ENCODE peak calls at places on chromosomes 4 and X, in seven cellular contexts. X, W, J, M, P, N and U are unnamed samples.

GRCh38 chrX:41605144-41605543 is 83.6 kb upstream of the GPR34 start:
- DNase-seq in X (no peak), W (no peak), J (no peak), M (no peak), P (no peak), N (no peak), U (no peak)

GRCh38 chr4:6687947-6688878 is 5.5 kb upstream of the S100P start:
- DNase-seq in X (no peak), W (no peak), J (peak; percentile 57), M (no peak), P (no peak), N (no peak), U (no peak)

GRCh38 chr4:167028976-167029375 is 205.3 kb downstream of the SPOCK3 start:
- DNase-seq in X (no peak), W (no peak), J (no peak), M (no peak), P (no peak), N (no peak), U (no peak)

GRCh38 chr4:101670897-101671296 is 119.6 kb upstream of the BANK1 start:
- DNase-seq in X (no peak), W (no peak), J (no peak), M (no peak), P (peak; percentile 40), N (no peak), U (no peak)

GRCh38 chrX:7925867-7926472 is 1.2 kb downstream of the PNPLA4 start:
- DNase-seq in X (peak; percentile 72), W (peak; percentile 76), J (peak; percentile 53), M (peak; percentile 77), P (peak; percentile 69), N (peak; percentile 26), U (peak; percentile 74)

GRCh38 chrX:67780694-67781109 is 236.9 kb downstream of the AR start:
- DNase-seq in X (peak; percentile 29), W (peak; percentile 94), J (no peak), M (peak; percentile 97), P (peak; percentile 98), N (peak; percentile 89), U (peak; percentile 96)

GRCh38 chrX:21800344-21800770 is 39.1 kb upstream of the MBTPS2 start:
- DNase-seq in X (no peak), W (no peak), J (no peak), M (no peak), P (peak; percentile 41), N (no peak), U (peak; percentile 54)

GRCh38 chr4:89275587-89275986 is 32.0 kb downstream of the GPRIN3 start:
- DNase-seq in X (no peak), W (no peak), J (no peak), M (no peak), P (no peak), N (no peak), U (no peak)

GRCh38 chrX:11765449-11765848 is 7.4 kb downstream of the MSL3 start:
- DNase-seq in X (no peak), W (no peak), J (no peak), M (no peak), P (no peak), N (no peak), U (no peak)

GRCh38 chr4:74439952-74440351 is 5.0 kb upstream of the AREG start:
- DNase-seq in X (no peak), W (no peak), J (no peak), M (no peak), P (no peak), N (no peak), U (no peak)

GRCh38 chr4:146032234-146032860 is 93.7 kb upstream of the ZNF827 start:
- DNase-seq in X (peak; percentile 26), W (no peak), J (no peak), M (no peak), P (no peak), N (no peak), U (no peak)

GRCh38 chrX:110162867-110163266 is 155.0 kb downstream of the AMMECR1 start:
- DNase-seq in X (no peak), W (no peak), J (no peak), M (no peak), P (no peak), N (no peak), U (no peak)

GRCh38 chr4:13329963-13330362 is 154.2 kb downstream of the RAB28 start:
- DNase-seq in X (no peak), W (peak; percentile 44), J (no peak), M (peak; percentile 50), P (peak; percentile 66), N (peak; percentile 29), U (peak; percentile 83)

GRCh38 chr4:75016472-75016871 is 83.6 kb downstream of the PARM1 start:
- DNase-seq in X (no peak), W (no peak), J (no peak), M (no peak), P (no peak), N (no peak), U (no peak)

GRCh38 chrX:153974003-153974725 is 1.6 kb downstream of the TMEM187 start:
- DNase-seq in X (no peak), W (no peak), J (no peak), M (no peak), P (no peak), N (no peak), U (no peak)
- H3K4me3 ChIP-seq in X (no peak overlapping the region), W (no peak overlapping the region), J (peak overlapping the region; percentile 90), M (peak overlapping the region; percentile 89), P (peak overlapping the region; percentile 88), N (peak overlapping the region; percentile 51), U (no peak overlapping the region)

GRCh38 chr4:71709961-71710360 is 73.9 kb downstream of the GC start:
- DNase-seq in X (no peak), W (peak; percentile 45), J (no peak), M (peak; percentile 30), P (peak; percentile 27), N (no peak), U (no peak)
- TF ChIP-seq CTCF in X (no peak), W (no peak), J (peak; percentile 10), M (peak; percentile 24), P (peak; percentile 1), N (no peak), U (no peak)

GRCh38 chr4:189046642-189047041 is 894.0 kb upstream of the FRG1 start:
- DNase-seq in X (no peak), W (no peak), J (no peak), M (no peak), P (no peak), N (no peak), U (peak; percentile 49)

GRCh38 chr4:189053621-189054020 is 887.1 kb upstream of the FRG1 start:
- DNase-seq in X (no peak), W (no peak), J (no peak), M (no peak), P (no peak), N (no peak), U (no peak)

GRCh38 chr4:189048119-189048518 is 892.6 kb upstream of the FRG1 start:
- DNase-seq in X (no peak), W (no peak), J (no peak), M (no peak), P (no peak), N (no peak), U (peak; percentile 19)

DNA sequence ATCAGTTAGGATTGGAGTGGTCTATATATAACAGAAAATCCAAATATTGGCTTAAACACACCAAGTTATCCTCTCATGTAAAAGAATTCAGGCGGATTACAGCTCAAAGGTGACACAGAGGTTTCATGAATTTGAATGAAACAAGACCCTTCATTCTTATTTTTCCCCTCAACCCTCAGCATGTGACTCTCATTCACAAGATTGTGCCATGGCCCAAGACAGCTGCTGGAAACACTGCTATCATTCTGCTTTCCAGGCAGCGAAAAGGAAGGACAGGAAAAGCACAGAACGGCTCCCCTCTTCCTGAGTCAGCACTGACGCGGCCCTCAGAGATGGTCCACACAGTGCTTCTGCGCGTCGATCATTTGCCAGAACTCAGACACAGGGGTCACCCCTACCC is 891.0 kb upstream of the FRG1 start:
- DNase-seq in X (no peak), W (no peak), J (no peak), M (no peak), P (no peak), N (no peak), U (no peak)
- H3K4me3 ChIP-seq in X (no peak overlapping the region), W (no peak overlapping the region), J (no peak overlapping the region), M (no peak overlapping the region), P (no peak overlapping the region), N (no peak overlapping the region), U (no peak overlapping the region)

GRCh38 chrX:78125148-78125547 is 14.3 kb downstream of the TAF9B start:
- DNase-seq in X (no peak), W (no peak), J (no peak), M (no peak), P (no peak), N (no peak), U (no peak)

GRCh38 chrX:78119521-78120227 is 15.6 kb downstream of the PGK1 start:
- DNase-seq in X (no peak), W (no peak), J (no peak), M (peak; percentile 20), P (no peak), N (no peak), U (no peak)

GRCh38 chrX:78123190-78123589 is 16.3 kb downstream of the TAF9B start:
- DNase-seq in X (no peak), W (no peak), J (no peak), M (no peak), P (peak; percentile 47), N (no peak), U (peak; percentile 67)

GRCh38 chrX:78129714-78130113 is 9.7 kb downstream of the TAF9B start:
- DNase-seq in X (no peak), W (no peak), J (no peak), M (no peak), P (no peak), N (no peak), U (no peak)

GRCh38 chrX:78124304-78124703 is 15.1 kb downstream of the TAF9B start:
- DNase-seq in X (no peak), W (peak; percentile 9), J (no peak), M (peak; percentile 28), P (peak; percentile 13), N (no peak), U (no peak)
- TF ChIP-seq CTCF in X (no peak), W (no peak), J (no peak), M (peak; percentile 35), P (no peak), N (no peak), U (peak; percentile 36)